ENCODE peak calls at places on chromosomes 6 and 20, in four cellular contexts. X, A, G and Q are unnamed samples.

GRCh38 chr6:61562098-61562497 is 723.9 kb downstream of the KHDRBS2 start:
- DNase-seq in X (no peak), A (no peak), G (no peak), Q (no peak)

GRCh38 chr20:47818996-47819609 is 33.8 kb upstream of the SULF2 start:
- DNase-seq in X (no peak), A (no peak), G (no peak), Q (no peak)

GRCh38 chr6:100100776-100101175 is 106.8 kb upstream of the MCHR2 start:
- DNase-seq in X (no peak), A (no peak), G (no peak), Q (no peak)

GRCh38 chr6:142753196-142753595 is 191.8 kb downstream of the HIVEP2 start:
- DNase-seq in X (no peak), A (no peak), G (no peak), Q (no peak)

GRCh38 chr6:138206862-138207261 is 11.4 kb downstream of the PBOV1 start:
- DNase-seq in X (no peak), A (no peak), G (no peak), Q (no peak)

GRCh38 chr20:53900380-53900999 is 169.9 kb downstream of the BCAS1 start:
- DNase-seq in X (no peak), A (no peak), G (no peak), Q (no peak)

GRCh38 chr6:35259946-35260626 is 551 bp downstream of the ZNF76 start:
- DNase-seq in X (peak), A (peak), G (peak), Q (peak)

GRCh38 chr6:156600678-156601077 is 176.5 kb upstream of the ARID1B start:
- DNase-seq in X (no peak), A (no peak), G (no peak), Q (no peak)

GRCh38 chr20:48928832-48929725 is 7.6 kb downstream of the ARFGEF2 start:
- DNase-seq in X (no peak), A (no peak), G (no peak), Q (no peak)

GRCh38 chr6:114135348-114136002 is 164.5 kb upstream of the HDAC2 start:
- DNase-seq in X (no peak), A (no peak), G (no peak), Q (no peak)

GRCh38 chr6:146358341-146359046 is 185.1 kb upstream of the RAB32 start:
- DNase-seq in X (no peak), A (no peak), G (no peak), Q (no peak)

GRCh38 chr6:106250997-106251396 is 74.6 kb downstream of the ATG5 start:
- DNase-seq in X (no peak), A (no peak), G (no peak), Q (no peak)

GRCh38 chr20:59515013-59515905 is 89.1 kb upstream of the PHACTR3 start:
- DNase-seq in X (peak), A (peak), G (no peak), Q (no peak)

GRCh38 chr20:61292821-61293612 is 41.0 kb downstream of the CDH4 start:
- DNase-seq in X (no peak), A (no peak), G (no peak), Q (no peak)

GRCh38 chr6:18115356-18115755 is 7.1 kb downstream of the NHLRC1 start:
- DNase-seq in X (no peak), A (no peak), G (no peak), Q (no peak)

GRCh38 chr20:58393299-58393698 is 4.3 kb downstream of the VAPB start:
- DNase-seq in X (no peak), A (no peak), G (no peak), Q (no peak)

GRCh38 chr20:4267242-4267641 is 251.9 kb upstream of the RNF24 start:
- DNase-seq in X (no peak), A (no peak), G (no peak), Q (no peak)

GRCh38 chr6:158441639-158442308 is 118.1 kb upstream of the TMEM181 start:
- DNase-seq in X (no peak), A (no peak), G (no peak), Q (no peak)

GRCh38 chr20:51938557-51939324 is 136.4 kb upstream of the SALL4 start:
- DNase-seq in X (no peak), A (no peak), G (no peak), Q (no peak)

GRCh38 chr6:159953091-159953581 is 15.7 kb upstream of the IGF2R start:
- DNase-seq in X (no peak), A (no peak), G (no peak), Q (no peak)

GRCh38 chr20:51811040-51811351 is 8.7 kb upstream of the SALL4 start:
- DNase-seq in X (peak), A (no peak), G (no peak), Q (no peak)

GRCh38 chr6:13872681-13873080 is 52.1 kb upstream of the RNF182 start:
- DNase-seq in X (no peak), A (no peak), G (no peak), Q (no peak)

GRCh38 chr6:36227379-36228344 is 31.1 kb downstream of the BRPF3 start:
- DNase-seq in X (no peak), A (peak), G (no peak), Q (no peak)

GRCh38 chr20:16926626-16927025 is 178.5 kb downstream of the OTOR start:
- DNase-seq in X (no peak), A (no peak), G (no peak), Q (no peak)

GRCh38 chr6:91132461-91132860 is 545.6 kb upstream of the MAP3K7 start:
- DNase-seq in X (no peak), A (no peak), G (no peak), Q (no peak)

GRCh38 chr6:70304611-70305010 is 1.7 kb upstream of the COL9A1 start:
- DNase-seq in X (no peak), A (no peak), G (no peak), Q (no peak)

GRCh38 chr6:22829070-22829469 is 259.7 kb downstream of the HDGFL1 start:
- DNase-seq in X (no peak), A (no peak), G (no peak), Q (no peak)

GRCh38 chr6:81241717-81242116 is 510.8 kb downstream of the TENT5A start:
- DNase-seq in X (peak), A (no peak), G (no peak), Q (no peak)

GRCh38 chr20:48933017-48933766 is 11.7 kb downstream of the ARFGEF2 start:
- DNase-seq in X (no peak), A (no peak), G (no peak), Q (no peak)

GRCh38 chr6:136036601-136037000 is 185.1 kb downstream of the PDE7B start:
- DNase-seq in X (no peak), A (no peak), G (no peak), Q (no peak)

GRCh38 chr20:1334370-1334731 is 5.4 kb upstream of the SDCBP2 start:
- DNase-seq in X (no peak), A (no peak), G (no peak), Q (no peak)

GRCh38 chr20:1334761-1335160 is 5.8 kb upstream of the SDCBP2 start:
- DNase-seq in X (peak), A (peak), G (no peak), Q (no peak)

GRCh38 chr20:1337441-1337840 is 8.5 kb upstream of the SDCBP2 start:
- DNase-seq in X (no peak), A (no peak), G (no peak), Q (no peak)

GRCh38 chr20:1336699-1337387 is 7.9 kb upstream of the SDCBP2 start:
- DNase-seq in X (no peak), A (no peak), G (no peak), Q (no peak)

DNA sequence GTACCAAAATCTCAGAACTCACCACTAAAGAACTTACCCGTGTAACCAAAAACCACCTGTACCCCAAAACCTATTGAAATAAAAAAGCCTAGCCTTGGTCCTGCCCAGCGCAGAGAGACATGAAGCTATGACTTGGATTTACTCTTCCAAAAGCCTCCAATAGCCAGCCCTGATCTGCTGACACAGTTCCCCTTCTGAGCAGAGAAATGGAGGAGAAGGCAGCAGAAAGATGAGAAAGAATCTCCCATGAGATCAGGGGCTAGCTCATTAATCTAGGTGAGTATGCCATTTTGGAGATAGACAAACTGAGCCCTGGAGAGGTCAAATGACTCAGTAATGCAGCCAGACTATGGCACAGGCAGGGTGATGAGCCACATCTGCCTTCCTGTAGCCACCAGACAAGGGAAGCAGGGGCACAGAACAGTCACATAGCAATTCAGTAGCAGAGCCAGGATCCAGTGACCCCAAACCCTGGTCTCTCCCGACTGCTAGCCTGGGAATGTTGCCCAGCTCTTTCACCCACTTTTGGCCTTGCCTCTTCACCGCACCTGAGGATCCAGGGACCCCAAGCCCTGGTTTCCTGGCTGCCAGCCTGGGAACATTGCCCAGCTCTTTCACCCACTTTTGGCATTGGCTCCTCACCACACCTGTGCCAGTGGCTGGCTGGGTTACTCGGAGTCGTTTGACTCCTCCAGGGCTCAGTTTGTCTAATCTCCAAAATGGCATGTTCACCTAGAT is 7.2 kb upstream of the SDCBP2 start:
- DNase-seq in X (no peak), A (no peak), G (no peak), Q (no peak)
- TF ChIP-seq TAF1 in X (no peak), A (no peak), G (no peak), Q (no peak)

GRCh38 chr6:44113396-44113795 is 13.9 kb downstream of the MRPL14 start:
- DNase-seq in X (no peak), A (no peak), G (no peak), Q (no peak)
- TF ChIP-seq TAF1 in X (no peak), A (no peak), G (no peak), Q (no peak)

GRCh38 chr6:168388641-168389633 is 52.0 kb upstream of the SMOC2 start:
- DNase-seq in X (peak), A (no peak), G (no peak), Q (no peak)

GRCh38 chr6:168386973-168387372 is 54.0 kb upstream of the SMOC2 start:
- DNase-seq in X (no peak), A (no peak), G (no peak), Q (no peak)

GRCh38 chr6:168387426-168387825 is 53.6 kb upstream of the SMOC2 start:
- DNase-seq in X (no peak), A (no peak), G (no peak), Q (no peak)

GRCh38 chr6:168385858-168386735 is 54.9 kb upstream of the SMOC2 start:
- DNase-seq in X (no peak), A (no peak), G (no peak), Q (no peak)

DNA sequence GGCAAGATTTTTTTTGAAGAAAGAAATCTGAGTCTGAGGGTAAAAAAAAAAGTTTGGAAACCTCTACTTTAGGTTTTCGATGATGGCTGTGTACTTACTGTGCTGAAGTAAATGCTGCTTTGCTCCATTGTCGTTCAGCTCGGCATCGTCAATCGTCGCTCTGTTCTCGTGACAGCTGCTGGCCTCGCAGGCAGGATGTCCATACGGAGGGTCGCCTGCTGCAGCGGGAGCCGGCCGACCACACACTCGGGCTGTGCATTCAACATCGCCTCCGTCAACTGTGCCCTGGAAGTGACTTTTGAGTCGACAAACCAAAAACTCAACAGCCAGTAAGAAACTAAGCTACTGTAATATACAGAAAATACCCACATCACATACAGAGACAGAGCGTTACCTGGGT is 53.1 kb upstream of the SMOC2 start:
- DNase-seq in X (no peak), A (no peak), G (no peak), Q (no peak)
- TF ChIP-seq TAF1 in X (no peak), A (no peak), G (no peak), Q (no peak)

DNA sequence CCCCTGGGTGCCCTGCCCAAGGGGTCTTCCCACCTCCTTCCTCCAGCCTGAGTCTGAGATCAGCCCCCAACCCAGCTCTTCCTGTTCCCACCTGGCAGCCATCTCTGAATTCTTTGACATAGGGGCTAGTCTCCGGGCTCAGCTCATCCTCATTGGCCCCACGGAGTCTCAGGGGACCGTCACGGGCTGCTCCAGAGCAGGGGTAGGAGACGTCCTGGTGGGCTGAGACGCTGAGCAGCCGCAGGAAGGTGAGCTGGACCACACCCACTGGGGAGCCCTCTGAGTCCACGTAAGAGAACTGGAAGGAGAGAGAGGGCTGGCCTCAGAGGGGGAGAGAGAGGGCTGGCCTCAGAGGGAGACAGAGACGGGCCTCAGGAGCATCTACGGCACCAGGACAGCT is 28.1 kb downstream of the COL11A2 start:
- DNase-seq in X (no peak), A (no peak), G (no peak), Q (no peak)
- TF ChIP-seq TAF1 in X (no peak), A (no peak), G (no peak), Q (no peak)

GRCh38 chr6:31465718-31466117 is 32.2 kb upstream of the MICB start:
- DNase-seq in X (no peak), A (no peak), G (no peak), Q (no peak)

GRCh38 chr6:31465185-31465536 is 32.8 kb upstream of the MICB start:
- DNase-seq in X (no peak), A (no peak), G (no peak), Q (no peak)

GRCh38 chr6:31462964-31463940 is 34.7 kb upstream of the MICB start:
- DNase-seq in X (peak), A (peak), G (peak), Q (peak)

GRCh38 chr6:31466466-31466865 is 31.5 kb upstream of the MICB start:
- DNase-seq in X (no peak), A (no peak), G (no peak), Q (no peak)

GRCh38 chr6:31464252-31465184 is 33.4 kb upstream of the MICB start:
- DNase-seq in X (no peak), A (no peak), G (no peak), Q (no peak)
- TF ChIP-seq TAF1 in X (no peak), A (no peak), G (no peak), Q (no peak)